ENCODE peak calls at places on chromosome 10, in nine cellular contexts. R, F, X, C, K, T, G, O and D are unnamed samples.

GRCh38 chr10:6114758-6115410 is 26.1 kb downstream of the RBM17 start:
- DNase-seq in F (peak; percentile 76), R (peak; percentile 59), X (no peak), T (no peak), C (no peak), O (no peak), K (no peak), G (peak; percentile 64), D (no peak)

GRCh38 chr10:122515588-122516231 is 44.8 kb upstream of the DMBT1 start:
- DNase-seq in O (no peak), K (no peak), C (no peak), F (no peak), T (peak; percentile 74), R (peak; percentile 35), X (no peak), G (no peak), D (no peak)

GRCh38 chr10:44969854-44970253 is 8.8 kb downstream of the DEPP1 start:
- DNase-seq in T (no peak), X (no peak), G (no peak), R (no peak), C (no peak), F (no peak), K (no peak), O (no peak), D (no peak)

GRCh38 chr10:100895896-100896295 is 16.9 kb upstream of the SLF2 start:
- DNase-seq in O (no peak), X (no peak), K (no peak), C (no peak), T (no peak), G (no peak), R (no peak), F (no peak), D (no peak)

GRCh38 chr10:15420858-15421257 is 49.8 kb upstream of the FAM171A1 start:
- DNase-seq in X (no peak), G (no peak), T (no peak), O (no peak), F (no peak), K (no peak), R (no peak), C (no peak), D (no peak)

GRCh38 chr10:1050555-1050954 is 1.6 kb upstream of the IDI1 start:
- DNase-seq in G (no peak), X (no peak), O (no peak), T (peak; percentile 39), R (no peak), K (no peak), F (no peak), C (no peak), D (no peak)

GRCh38 chr10:71821909-71822763 is 28.9 kb downstream of the PSAP start:
- DNase-seq in K (no peak), R (peak; percentile 49), O (no peak), C (no peak), X (no peak), G (no peak), F (no peak), T (no peak), D (no peak)

GRCh38 chr10:97991875-97992274 is 38.5 kb downstream of the CRTAC1 start:
- DNase-seq in T (no peak), C (peak; percentile 69), G (no peak), F (peak; percentile 22), X (no peak), R (peak; percentile 17), K (peak; percentile 50), O (no peak), D (no peak)

GRCh38 chr10:124094419-124094785 is 1.0 kb upstream of the CHST15 start:
- DNase-seq in X (no peak), C (no peak), O (no peak), G (no peak), F (no peak), T (no peak), K (no peak), R (no peak), D (no peak)

DNA sequence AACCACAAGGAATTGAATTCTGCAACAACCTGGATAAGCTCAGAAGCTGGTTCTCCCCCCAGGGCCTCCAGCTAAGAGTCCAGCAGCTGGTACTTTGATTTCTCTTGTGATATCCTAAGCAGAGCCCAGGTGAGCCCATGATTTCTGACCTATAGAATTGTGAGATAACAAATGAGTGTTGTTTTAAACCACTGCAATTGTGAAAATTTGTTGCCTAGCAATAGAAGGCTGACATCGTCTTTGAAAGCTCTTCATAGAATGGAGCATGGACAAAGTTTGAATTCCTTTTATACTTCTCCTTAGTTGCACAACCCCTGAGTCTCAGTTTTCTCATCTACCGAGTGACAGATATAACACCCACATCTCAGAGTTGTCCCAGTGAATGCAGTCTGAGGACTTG is 129.9 kb downstream of the TEX36 start:
- DNase-seq in K (no peak), C (no peak), T (no peak), R (no peak), G (no peak), X (no peak), F (no peak), O (no peak), D (no peak)
- TF ChIP-seq CTCF in K (no peak), C (no peak), T (no peak), R (no peak), G (no peak), X (no peak), F (no peak), O (no peak), D (no peak)

DNA sequence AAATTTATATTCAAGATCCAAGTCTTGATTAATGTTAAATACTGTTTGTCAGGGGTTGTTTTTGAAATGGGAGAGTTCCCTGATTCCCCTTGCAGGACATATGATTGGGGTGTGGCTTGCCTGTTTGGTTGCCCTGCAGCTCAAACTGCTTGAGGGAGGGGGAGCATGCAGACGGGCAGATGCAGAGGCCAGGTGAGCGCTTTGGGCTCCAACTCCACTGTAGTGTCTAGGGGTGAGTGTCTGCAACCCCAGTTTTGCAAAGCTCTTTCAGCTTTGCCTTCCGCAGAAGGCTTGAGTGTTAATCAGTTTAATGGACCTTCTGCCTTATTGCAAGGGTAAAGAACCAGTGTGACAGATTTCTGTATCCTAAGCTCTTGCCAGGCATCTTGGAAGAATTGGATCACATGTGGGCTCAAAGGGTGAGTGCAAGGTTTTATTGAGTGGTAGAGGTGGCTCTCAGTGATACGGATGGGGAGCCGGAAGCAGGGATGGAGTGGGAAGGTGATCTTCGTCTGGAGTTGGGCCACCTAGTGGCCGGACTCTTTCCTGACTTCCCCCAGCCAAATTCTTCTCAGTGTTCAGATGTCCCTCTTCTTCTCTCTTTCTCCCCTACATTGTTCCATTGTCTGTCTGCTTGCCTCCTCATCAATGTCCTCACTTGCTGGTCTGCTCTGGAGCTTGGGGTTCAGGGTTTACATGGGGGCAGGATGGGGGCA is 479.7 kb downstream of the ATRNL1 start:
- DNase-seq in O (no peak), X (peak; percentile 21), K (no peak), G (no peak), C (peak; percentile 17), F (no peak), T (no peak), R (no peak), D (no peak)
- TF ChIP-seq CTCF in O (no peak), X (peak; percentile 58), K (peak; percentile 54), G (no peak), C (peak; percentile 33), F (no peak), T (no peak), R (no peak), D (no peak)

GRCh38 chr10:61142987-61143386 is 199.0 kb upstream of the RHOBTB1 start:
- DNase-seq in C (no peak), K (no peak), T (no peak), O (no peak), G (no peak), X (no peak), F (no peak), R (no peak), D (no peak)

GRCh38 chr10:61138728-61139127 is 194.7 kb upstream of the RHOBTB1 start:
- DNase-seq in R (no peak), X (no peak), K (no peak), F (no peak), O (no peak), T (no peak), C (no peak), G (no peak), D (no peak)

GRCh38 chr10:61136151-61136550 is 192.2 kb upstream of the RHOBTB1 start:
- DNase-seq in X (no peak), G (no peak), O (no peak), T (no peak), K (no peak), R (peak; percentile 21), C (no peak), F (no peak), D (no peak)

GRCh38 chr10:61139230-61139928 is 195.4 kb upstream of the RHOBTB1 start:
- DNase-seq in R (no peak), T (no peak), F (no peak), K (no peak), O (no peak), G (no peak), X (no peak), C (no peak), D (no peak)

GRCh38 chr10:61140765-61141392 is 196.9 kb upstream of the RHOBTB1 start:
- DNase-seq in X (no peak), G (peak; percentile 44), F (peak; percentile 86), T (no peak), R (peak; percentile 77), O (no peak), K (no peak), C (no peak), D (no peak)
- TF ChIP-seq CTCF in X (peak; percentile 63), G (peak; percentile 55), F (peak; percentile 44), T (peak; percentile 30), R (peak; percentile 68), O (peak; percentile 44), K (peak; percentile 80), C (peak; percentile 50), D (peak; percentile 72)

GRCh38 chr10:125700355-125700911 is 17.5 kb upstream of the TEX36 start:
- DNase-seq in F (peak; percentile 73), O (no peak), G (no peak), C (no peak), X (no peak), T (no peak), K (no peak), R (peak; percentile 53), D (no peak)

GRCh38 chr10:125694874-125695273 is 11.9 kb upstream of the TEX36 start:
- DNase-seq in R (peak; percentile 85), C (no peak), K (no peak), G (peak; percentile 91), T (no peak), O (no peak), X (no peak), F (peak; percentile 40), D (no peak)

GRCh38 chr10:125692932-125693847 is 10.2 kb upstream of the TEX36 start:
- DNase-seq in T (no peak), O (no peak), R (peak; percentile 7), F (no peak), C (no peak), G (peak; percentile 86), K (no peak), X (no peak), D (no peak)

GRCh38 chr10:125699562-125700143 is 16.7 kb upstream of the TEX36 start:
- DNase-seq in K (no peak), C (no peak), F (no peak), X (no peak), G (no peak), T (no peak), O (no peak), R (no peak), D (no peak)

DNA sequence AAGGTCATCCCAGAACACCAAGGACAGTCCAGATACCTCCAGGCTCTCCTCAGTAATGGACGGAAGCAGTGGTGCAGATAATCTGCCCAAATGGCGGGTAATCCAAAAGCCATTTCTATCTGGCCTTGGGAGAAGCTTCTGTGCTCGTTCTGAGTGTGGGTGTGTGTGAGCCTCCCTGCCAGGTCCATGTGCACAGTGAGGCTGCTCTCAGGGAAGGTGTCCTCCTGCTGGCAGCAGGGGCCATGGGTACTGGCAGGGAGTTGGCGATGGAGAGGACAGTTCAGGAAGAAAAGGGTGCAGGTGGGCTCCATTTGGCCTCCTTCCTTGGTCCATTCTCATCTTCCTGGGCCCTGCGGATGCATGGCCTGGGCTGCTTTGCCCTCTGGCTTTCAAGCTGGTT is 15.6 kb upstream of the TEX36 start:
- DNase-seq in T (no peak), G (no peak), K (no peak), C (no peak), O (no peak), R (no peak), F (no peak), X (peak; percentile 14), D (no peak)
- TF ChIP-seq CTCF in T (no peak), G (peak; percentile 10), K (no peak), C (no peak), O (no peak), R (no peak), F (no peak), X (no peak), D (no peak)